ENCODE peak calls at places on chromosomes 4 and X, in nine cellular contexts. D, R, O, X, L, J, A, V and U are unnamed samples.

GRCh38 chr4:98430708-98431403 is 169.7 kb downstream of the RAP1GDS1 start:
- DNase-seq in R (no peak), A (peak; percentile 36), D (no peak), O (peak; percentile 66), X (peak; percentile 84), V (peak; percentile 85), J (peak; percentile 31), L (no peak), U (peak; percentile 89)

GRCh38 chr4:95549246-95550138 is 719 bp upstream of the UNC5C start:
- DNase-seq in R (peak; percentile 76), V (no peak), A (peak; percentile 65), X (peak; percentile 47), D (peak; percentile 27), J (no peak), O (no peak), L (peak; percentile 86), U (peak; percentile 1)

GRCh38 chr4:153148796-153149195 is 55.4 kb upstream of the TRIM2 start:
- DNase-seq in R (no peak), D (no peak), L (no peak), J (no peak), V (no peak), O (no peak), A (no peak), X (no peak), U (no peak)

GRCh38 chr4:123744664-123745290 is 348.2 kb downstream of the SPRY1 start:
- DNase-seq in L (no peak), D (no peak), O (no peak), A (peak; percentile 98), X (peak; percentile 85), R (peak; percentile 45), J (no peak), V (no peak), U (no peak)

GRCh38 chrX:142804085-142804484 is 221.6 kb upstream of the SPANXN4 start:
- DNase-seq in R (no peak), V (no peak), A (no peak), O (no peak), X (no peak), L (peak; percentile 85), D (no peak), J (no peak), U (no peak)

GRCh38 chr4:89158884-89159503 is 47.7 kb downstream of the TIGD2 start:
- DNase-seq in V (no peak), J (peak; percentile 24), D (no peak), A (peak; percentile 68), X (peak; percentile 70), R (no peak), L (no peak), O (peak; percentile 25), U (peak; percentile 60)

GRCh38 chrX:150202641-150203248 is 160.4 kb upstream of the MAMLD1 start:
- DNase-seq in L (no peak), O (no peak), R (peak; percentile 36), X (peak; percentile 37), J (no peak), A (peak; percentile 88), D (no peak), V (no peak), U (peak; percentile 76)

GRCh38 chrX:122850326-122850725 is 333.8 kb upstream of the GRIA3 start:
- DNase-seq in X (peak; percentile 14), J (no peak), L (no peak), A (no peak), O (no peak), D (no peak), R (no peak), V (no peak), U (peak; percentile 4)

GRCh38 chrX:13053171-13053570 is 8.8 kb upstream of the FAM9C start:
- DNase-seq in A (no peak), X (no peak), J (no peak), O (no peak), D (no peak), R (no peak), V (no peak), L (no peak), U (no peak)

GRCh38 chr4:94127707-94128328 is 79.8 kb upstream of the SMARCAD1 start:
- DNase-seq in X (peak; percentile 46), O (peak; percentile 21), V (no peak), L (no peak), R (no peak), J (peak; percentile 14), A (peak; percentile 55), D (no peak), U (peak; percentile 6)

GRCh38 chr4:47270226-47270888 is 193.1 kb downstream of the COMMD8 start:
- DNase-seq in X (no peak), V (no peak), L (no peak), J (no peak), A (no peak), D (no peak), O (no peak), R (no peak), U (no peak)

GRCh38 chrX:70196961-70197805 is 19.9 kb downstream of the DGAT2L6 start:
- DNase-seq in J (no peak), D (peak; percentile 51), L (peak; percentile 86), R (peak; percentile 76), A (peak; percentile 60), V (peak; percentile 18), O (peak; percentile 42), X (peak; percentile 67), U (peak; percentile 53)

GRCh38 chrX:103431316-103431715 is 55.0 kb downstream of the BEX3 start:
- DNase-seq in L (no peak), A (peak; percentile 15), V (no peak), R (no peak), X (peak; percentile 59), J (no peak), D (no peak), O (no peak), U (peak; percentile 61)

GRCh38 chrX:67328496-67328895 is 215.3 kb upstream of the AR start:
- DNase-seq in O (no peak), X (no peak), V (no peak), R (no peak), L (no peak), J (no peak), A (no peak), D (no peak), U (no peak)

GRCh38 chr4:9825049-9825448 is 43.6 kb downstream of the DRD5 start:
- DNase-seq in L (no peak), J (no peak), R (no peak), A (no peak), X (no peak), V (no peak), D (no peak), O (no peak), U (no peak)

GRCh38 chrX:81201692-81202412 is at the start of the genes HMGN5 and SH3BGRL:
- DNase-seq in A (peak; percentile 93), X (peak; percentile 90), O (peak; percentile 56), J (peak; percentile 52), V (peak; percentile 50), D (peak; percentile 78), R (peak; percentile 85), L (peak; percentile 86), U (peak; percentile 91)

GRCh38 chr4:142846729-142847606 is 867 bp upstream of the INPP4B start:
- DNase-seq in A (peak; percentile 31), X (peak; percentile 30), D (peak; percentile 58), L (peak; percentile 85), R (peak; percentile 31), J (no peak), O (peak; percentile 25), V (no peak), U (no peak)

GRCh38 chr4:7973545-7973981 is 33.9 kb upstream of the AFAP1 start:
- DNase-seq in L (no peak), J (no peak), V (no peak), A (peak; percentile 54), X (peak; percentile 73), O (no peak), R (no peak), D (no peak), U (peak; percentile 40)

GRCh38 chr4:38179690-38180299 is 219.6 kb downstream of the PTTG2 start:
- DNase-seq in D (peak; percentile 87), O (no peak), X (peak; percentile 86), A (peak; percentile 84), R (peak; percentile 84), V (no peak), L (peak; percentile 92), J (peak; percentile 47), U (peak; percentile 57)

GRCh38 chr4:159600102-159600501 is 497.2 kb downstream of the RAPGEF2 start:
- DNase-seq in V (no peak), X (no peak), D (no peak), A (no peak), O (no peak), J (no peak), L (no peak), R (no peak), U (no peak)
- H3K4me3 ChIP-seq in V (no peak overlapping the region), X (no peak overlapping the region), D (no peak overlapping the region), A (no peak overlapping the region), O (no peak overlapping the region), J (no peak overlapping the region), L (peak overlapping the region; percentile 11), R (no peak overlapping the region), U (no peak overlapping the region)

DNA sequence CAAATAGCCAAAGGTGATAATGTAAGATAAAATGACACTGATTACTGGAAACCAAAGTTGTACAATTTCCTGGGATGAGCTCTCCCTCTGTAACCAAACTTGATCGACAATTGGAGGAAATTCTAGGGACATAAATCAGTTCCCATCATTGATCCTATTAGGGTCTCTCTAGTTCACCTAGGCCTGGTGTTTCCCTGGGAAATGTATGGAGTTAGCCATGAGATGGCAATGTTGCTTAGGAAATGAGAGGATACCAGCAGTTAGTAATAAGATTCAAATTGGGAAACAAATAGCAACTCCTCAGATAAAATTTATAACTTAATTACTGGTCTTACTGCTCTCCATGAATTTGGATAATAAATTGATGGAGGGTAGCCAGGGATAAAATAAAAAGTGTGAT is 52.2 kb downstream of the SPATA18 start:
- DNase-seq in L (peak; percentile 66), X (peak; percentile 56), V (peak; percentile 18), A (peak; percentile 23), J (no peak), D (no peak), O (no peak), R (no peak), U (peak; percentile 74)
- TF ChIP-seq CTCF in L (peak; percentile 84), X (peak; percentile 54), V (peak; percentile 32), A (peak; percentile 38), J (peak; percentile 51), D (no peak), O (peak; percentile 25), R (peak; percentile 12), U (peak; percentile 41)

DNA sequence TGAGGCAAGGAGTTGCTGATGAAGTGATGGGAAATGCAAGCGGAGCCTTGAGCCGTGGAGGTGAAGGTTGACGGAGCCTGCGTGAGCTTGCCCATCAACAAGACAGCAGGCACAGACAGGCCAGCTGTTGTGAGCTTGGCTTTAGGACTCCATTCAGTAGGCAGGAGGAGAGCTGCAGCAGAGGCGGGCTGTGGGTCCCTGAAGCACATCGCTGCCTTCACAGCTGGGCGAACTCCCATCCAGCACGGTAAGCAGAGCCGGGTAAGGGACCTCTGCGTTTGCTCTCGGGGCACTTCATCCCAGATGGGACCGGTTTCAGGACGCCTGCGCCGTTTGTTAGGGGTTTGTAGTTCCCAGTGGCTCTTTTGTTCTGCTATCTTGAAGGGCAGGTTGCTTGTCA is 54.8 kb upstream of the CLDN34 start:
- DNase-seq in X (no peak), J (no peak), L (peak; percentile 66), O (no peak), D (no peak), R (no peak), A (peak; percentile 23), V (no peak), U (no peak)
- H3K4me3 ChIP-seq in X (no peak overlapping the region), J (peak overlapping the region; percentile 15), L (no peak overlapping the region), O (no peak overlapping the region), D (no peak overlapping the region), R (no peak overlapping the region), A (no peak overlapping the region), V (peak overlapping the region; percentile 23), U (peak overlapping the region; percentile 15)

DNA sequence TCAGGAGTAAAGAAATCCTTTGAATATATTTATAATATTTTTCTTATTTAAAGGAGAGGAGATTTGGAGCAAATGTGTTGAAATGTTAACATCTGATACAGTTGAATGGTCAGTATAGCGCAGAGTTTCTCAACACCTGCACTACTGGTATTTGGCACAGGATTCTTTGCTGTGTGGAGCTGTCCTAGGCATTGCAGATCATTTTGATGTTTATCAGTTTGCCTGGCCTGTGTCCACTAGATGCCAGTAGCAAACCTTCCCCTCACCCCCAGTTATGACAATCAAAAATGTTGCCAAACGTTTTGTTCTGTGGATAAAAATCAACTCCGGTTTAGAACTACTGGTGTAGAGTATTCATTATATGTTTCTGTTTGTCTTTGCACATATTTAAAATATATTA is 765.3 kb upstream of the SLIT2 start:
- DNase-seq in A (no peak), D (no peak), L (no peak), X (no peak), O (no peak), V (no peak), R (no peak), J (no peak), U (peak; percentile 49)
- TF ChIP-seq CTCF in A (no peak), D (no peak), L (peak; percentile 32), X (no peak), O (no peak), V (peak; percentile 14), R (no peak), J (no peak), U (no peak)